ENCODE peak calls at places on chromosome 15, in ten cellular contexts. I is fibroblast of lung, X is AG09309, U is BE2C, C is mucosa of descending colon, Q is thyroid gland, F is lung, G is cardiac muscle cell, Z is breast epithelium, R is bronchial epithelial cell. W is an unnamed sample.

GRCh38 chr15:80105193-80105984 is 45.9 kb downstream of the ZFAND6 start:
- DNase-seq in I (peak), X (peak), U (no peak), C (no peak), Q (no peak), F (no peak), G (peak), Z (no peak), R (peak), W (peak)

GRCh38 chr15:81411056-81411455 is 37.0 kb upstream of the TMC3 start:
- DNase-seq in I (no peak), X (no peak), U (no peak), C (no peak), Q (no peak), F (no peak), G (no peak), Z (no peak), R (no peak), W (no peak)

GRCh38 chr15:51602484-51602883 is 20.1 kb downstream of the DMXL2 start:
- DNase-seq in I (no peak), X (no peak), U (no peak), C (no peak), Q (no peak), F (no peak), G (no peak), Z (no peak), R (peak), W (no peak)

GRCh38 chr15:60787737-60788513 is 309.0 kb upstream of the ICE2 start:
- DNase-seq in I (no peak), X (no peak), U (no peak), C (peak), Q (no peak), F (no peak), G (no peak), Z (no peak), R (no peak), W (peak)

GRCh38 chr15:25700916-25701315 is 162.2 kb downstream of the ATP10A start:
- DNase-seq in I (no peak), X (no peak), U (no peak), C (no peak), Q (no peak), F (no peak), G (no peak), Z (no peak), R (no peak), W (no peak)

GRCh38 chr15:64865998-64866520 is 24.3 kb downstream of the PLEKHO2 start:
- DNase-seq in I (peak), X (no peak), U (no peak), C (no peak), Q (no peak), F (no peak), G (peak), Z (no peak), R (no peak), W (peak)

GRCh38 chr15:82314769-82315518 is 34.3 kb downstream of the GOLGA6L10 start:
- DNase-seq in I (no peak), X (no peak), U (no peak), C (no peak), Q (no peak), F (no peak), G (no peak), Z (no peak), R (no peak), W (no peak)

GRCh38 chr15:61983087-61983486 is 77.2 kb downstream of the VPS13C start:
- DNase-seq in I (peak), X (no peak), U (no peak), C (no peak), Q (no peak), F (no peak), G (no peak), Z (no peak), R (peak), W (no peak)

GRCh38 chr15:58484794-58485600 is 53.2 kb downstream of the LIPC start:
- DNase-seq in I (no peak), X (no peak), U (no peak), C (no peak), Q (no peak), F (no peak), G (no peak), Z (no peak), R (no peak), W (no peak)

DNA sequence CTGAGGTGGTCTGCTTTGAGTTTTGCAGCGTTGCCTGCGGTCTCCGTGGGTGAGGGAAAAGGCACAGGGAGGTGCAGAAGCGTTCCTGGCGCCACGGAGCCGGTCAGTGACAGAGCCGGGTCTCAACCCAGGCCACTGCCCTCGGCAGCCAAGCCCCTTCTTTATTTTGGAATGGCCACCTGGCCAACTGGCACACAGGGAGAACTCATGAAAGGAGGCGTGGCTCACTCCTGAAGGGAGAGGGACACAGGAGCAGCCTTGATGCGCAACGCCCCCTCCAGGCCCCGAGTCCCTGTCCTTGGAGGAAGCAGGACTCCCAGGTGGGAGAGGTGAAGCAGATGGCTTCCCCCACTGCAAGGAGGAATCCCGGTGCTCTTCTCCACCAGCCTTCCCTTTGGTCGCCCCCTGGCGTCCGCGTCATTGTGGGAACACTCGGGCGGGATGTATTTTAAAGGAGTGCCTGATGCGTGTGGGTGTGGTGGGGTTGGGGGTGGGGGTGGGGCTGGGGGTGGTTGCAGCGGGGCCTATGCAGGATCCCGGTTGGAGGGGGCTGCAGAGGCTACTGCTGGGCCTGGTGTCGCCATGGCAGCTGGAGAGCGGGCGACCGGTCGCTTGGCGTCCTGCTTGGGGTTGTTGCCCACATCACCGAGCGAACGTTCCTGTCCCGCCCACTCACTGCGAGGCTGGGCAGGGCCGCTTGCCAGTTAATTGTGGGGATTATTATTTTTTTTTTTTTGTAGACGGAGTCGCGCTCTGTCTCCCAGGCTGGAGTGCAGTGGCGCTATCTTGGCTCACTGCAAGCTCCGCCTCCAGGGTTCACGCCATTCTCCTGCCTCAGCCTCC is 32.6 kb downstream of the APBA2 start:
- DNase-seq in I (no peak), X (no peak), U (no peak), C (no peak), Q (no peak), F (no peak), G (peak), Z (no peak), R (no peak), W (no peak)
- TF ChIP-seq CTCF in I (no peak), X (no peak), U (no peak), C (no peak), Q (no peak), F (no peak), G (peak), Z (no peak), R (no peak), W (peak)

DNA sequence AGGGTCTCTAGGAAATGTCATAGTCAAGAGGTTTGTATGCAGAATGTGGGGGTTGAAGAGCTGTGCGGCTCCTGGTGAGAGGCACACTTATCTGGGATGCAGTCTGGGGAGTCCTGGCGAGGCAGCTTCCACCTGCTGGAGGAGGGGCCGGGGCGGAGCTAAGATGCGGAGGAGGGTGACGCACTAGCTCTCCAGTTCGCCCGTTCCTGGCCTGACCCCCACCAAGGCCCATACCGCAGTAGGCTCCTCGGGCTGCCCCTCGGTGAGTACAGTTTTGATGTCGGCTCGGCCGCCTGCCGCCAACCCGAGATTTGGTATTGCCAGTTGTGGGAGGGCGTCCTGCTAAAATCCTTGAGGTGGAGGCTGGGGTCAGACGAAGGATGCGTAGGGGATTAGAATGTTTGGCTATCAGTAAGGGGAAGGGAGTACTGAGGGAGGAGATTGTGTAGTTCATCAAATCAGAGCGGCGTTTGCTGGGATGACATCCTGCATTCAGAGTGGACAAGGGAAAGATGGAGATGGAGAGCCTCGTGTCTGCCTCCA is at the start of gene SCG5:
- DNase-seq in I (peak), X (no peak), U (peak), C (peak), Q (peak), F (no peak), G (peak), Z (no peak), R (peak), W (peak)
- H3K4me3 ChIP-seq in I (peak), X (no peak), U (peak), C (no peak), Q (peak), F (no peak), G (peak), Z (no peak), R (peak), W (peak)

GRCh38 chr15:66498501-66499386 is 1.2 kb upstream of the SNAPC5 start:
- DNase-seq in I (peak), X (no peak), U (no peak), C (no peak), Q (no peak), F (no peak), G (peak), Z (no peak), R (peak), W (peak)
- TF ChIP-seq CTCF in I (peak), X (peak), U (peak), C (no peak), Q (peak), F (no peak), G (peak), Z (no peak), R (peak), W (peak)

DNA sequence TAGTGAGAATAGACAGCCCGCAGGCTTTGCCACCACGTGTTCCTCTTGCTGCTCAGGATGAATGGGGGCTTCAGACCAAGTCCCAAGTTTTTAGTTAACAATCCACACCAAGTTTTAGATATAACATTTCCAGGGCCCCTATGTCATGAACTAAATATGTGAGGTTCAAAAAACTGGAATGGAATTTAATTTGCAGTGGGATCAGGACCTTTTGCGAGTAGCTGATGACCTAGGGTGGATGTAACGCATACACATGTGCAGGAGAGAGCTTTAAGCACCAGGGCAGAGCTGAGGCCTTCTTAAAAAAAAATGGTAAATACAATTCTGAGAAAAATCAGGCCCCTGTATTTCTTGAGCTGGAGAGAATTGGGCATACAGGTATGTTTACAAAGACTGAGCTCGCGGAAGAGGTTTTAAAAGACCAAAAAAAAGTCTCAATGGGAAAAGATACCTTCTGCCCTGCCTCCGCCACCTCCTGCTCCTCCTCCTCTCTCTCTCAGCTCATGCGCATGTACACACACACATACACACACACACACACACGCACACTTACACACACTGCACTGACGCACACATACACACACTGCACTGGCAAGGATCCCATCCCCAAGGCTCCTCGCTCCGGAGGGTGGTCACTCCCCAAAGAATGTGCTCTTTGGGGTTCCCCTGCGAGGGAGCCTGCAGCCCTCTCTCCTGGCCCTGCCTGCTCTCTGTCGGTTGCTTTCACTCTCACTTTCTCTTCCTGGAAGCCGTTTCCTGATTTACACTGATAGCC is 48.2 kb upstream of the IGF1R start:
- DNase-seq in I (peak), X (peak), U (no peak), C (peak), Q (peak), F (peak), G (peak), Z (no peak), R (peak), W (peak)
- H3K4me3 ChIP-seq in I (peak), X (peak), U (no peak), C (no peak), Q (no peak), F (peak), G (no peak), Z (peak), R (peak), W (peak)